ENCODE peak calls at places on chromosomes 4 and X, in nine cellular contexts. U is ovary; O is psoas muscle; A is CD8-positive, alpha-beta T cell; G is thoracic aorta; B is heart right ventricle; W is Panc1; T is colonic mucosa; X is brain microvascular endothelial cell. P is an unnamed sample.

GRCh38 chr4:71713611-71714203 is 70.2 kb downstream of the GC start:
- DNase-seq in U (no peak), O (no peak), A (no peak), G (no peak), B (no peak), W (peak; percentile 12), T (no peak), X (no peak), P (no peak)

GRCh38 chr4:23884261-23884660 is 5.6 kb downstream of the PPARGC1A start:
- DNase-seq in U (no peak), O (no peak), A (no peak), G (no peak), B (no peak), W (no peak), T (no peak), X (no peak), P (no peak)

GRCh38 chr4:126627255-126627654 is 1005.5 kb upstream of the INTU start:
- DNase-seq in U (no peak), O (no peak), A (no peak), G (no peak), B (no peak), W (no peak), T (no peak), X (peak; percentile 13), P (no peak)

GRCh38 chrX:3648084-3648483 is 65.4 kb downstream of the PRKX start:
- DNase-seq in U (no peak), O (no peak), A (no peak), G (no peak), B (no peak), W (no peak), T (no peak), X (no peak), P (no peak)

GRCh38 chr4:88628746-88629145 is 36.5 kb downstream of the HERC3 start:
- DNase-seq in U (no peak), O (no peak), A (no peak), G (no peak), B (no peak), W (no peak), T (no peak), X (no peak), P (no peak)

GRCh38 chr4:2261853-2262144 is at the start of gene MXD4:
- DNase-seq in U (no peak), O (no peak), A (no peak), G (no peak), B (no peak), W (no peak), T (no peak), X (no peak), P (no peak)

GRCh38 chrX:6407541-6407940 is 127.4 kb downstream of the VCX3A start:
- DNase-seq in U (no peak), O (no peak), A (no peak), G (no peak), B (no peak), W (no peak), T (no peak), X (no peak), P (no peak)

GRCh38 chrX:40093586-40093985 is 4.2 kb downstream of the BCOR start:
- DNase-seq in U (no peak), O (no peak), A (no peak), G (no peak), B (no peak), W (no peak), T (no peak), X (no peak), P (no peak)

GRCh38 chrX:148380614-148381561 is 119.5 kb upstream of the AFF2 start:
- DNase-seq in U (no peak), O (no peak), A (no peak), G (no peak), B (no peak), W (no peak), T (no peak), X (no peak), P (no peak)

GRCh38 chrX:150363561-150364346 is 637 bp downstream of the MAMLD1 start:
- DNase-seq in U (no peak), O (peak; percentile 35), A (no peak), G (no peak), B (peak; percentile 22), W (no peak), T (no peak), X (no peak), P (no peak)

GRCh38 chrX:110558406-110558805 is 199.8 kb downstream of the RTL9 start:
- DNase-seq in U (no peak), O (no peak), A (no peak), G (no peak), B (no peak), W (no peak), T (no peak), X (no peak), P (no peak)

GRCh38 chr4:94462572-94462971 is 10.8 kb downstream of the PDLIM5 start:
- DNase-seq in U (no peak), O (no peak), A (no peak), G (no peak), B (no peak), W (no peak), T (no peak), X (no peak), P (no peak)

GRCh38 chr4:156594619-156595018 is 377.0 kb downstream of the PDGFC start:
- DNase-seq in U (no peak), O (peak; percentile 34), A (no peak), G (no peak), B (peak; percentile 35), W (no peak), T (peak; percentile 36), X (peak; percentile 27), P (peak; percentile 55)

GRCh38 chr4:2534904-2535385 is 1.5 kb upstream of the FAM193A start:
- DNase-seq in U (no peak), O (no peak), A (no peak), G (no peak), B (no peak), W (no peak), T (no peak), X (no peak), P (no peak)

GRCh38 chr4:184433258-184433892 is 41.0 kb downstream of the IRF2 start:
- DNase-seq in U (no peak), O (no peak), A (no peak), G (no peak), B (no peak), W (no peak), T (no peak), X (no peak), P (no peak)

GRCh38 chr4:154506253-154506652 is 14.7 kb upstream of the DCHS2 start:
- DNase-seq in U (no peak), O (no peak), A (no peak), G (no peak), B (no peak), W (no peak), T (no peak), X (peak; percentile 36), P (no peak)

GRCh38 chr4:111963158-111963557 is 182.1 kb upstream of the FAM241A start:
- DNase-seq in U (no peak), O (no peak), A (no peak), G (no peak), B (no peak), W (no peak), T (no peak), X (no peak), P (no peak)

GRCh38 chr4:19030536-19030935 is 1009.0 kb upstream of the LCORL start:
- DNase-seq in U (no peak), O (no peak), A (no peak), G (no peak), B (no peak), W (no peak), T (no peak), X (no peak), P (no peak)

GRCh38 chrX:46979340-46979739 is 67.1 kb downstream of the JADE3 start:
- DNase-seq in U (no peak), O (no peak), A (no peak), G (no peak), B (no peak), W (no peak), T (no peak), X (peak; percentile 26), P (no peak)

GRCh38 chr4:159764343-159764952 is 661.6 kb downstream of the RAPGEF2 start:
- DNase-seq in U (no peak), O (no peak), A (no peak), G (no peak), B (no peak), W (no peak), T (peak; percentile 19), X (peak; percentile 70), P (no peak)

GRCh38 chr4:188854451-188854850 is 715.2 kb downstream of the TRIML1 start:
- DNase-seq in U (no peak), O (no peak), A (no peak), G (no peak), B (no peak), W (no peak), T (no peak), X (no peak), P (no peak)

GRCh38 chr4:102779204-102779603 is 18.4 kb upstream of the MANBA start:
- DNase-seq in U (no peak), O (no peak), A (no peak), G (no peak), B (no peak), W (no peak), T (no peak), X (no peak), P (no peak)

GRCh38 chr4:61520688-61521160 is 320.6 kb downstream of the ADGRL3 start:
- DNase-seq in U (no peak), O (no peak), A (no peak), G (no peak), B (no peak), W (no peak), T (no peak), X (peak; percentile 88), P (peak; percentile 37)

GRCh38 chrX:111687305-111687704 is 6.3 kb downstream of the ALG13 start:
- DNase-seq in U (no peak), O (no peak), A (no peak), G (no peak), B (no peak), W (no peak), T (no peak), X (no peak), P (no peak)
- H3K36me3 ChIP-seq in U (no peaks in the 10 kb centered on the region), O (peaks cover 92% of the 10 kb centered on the region), A (peaks cover 4% of the 10 kb centered on the region), G (no peaks in the 10 kb centered on the region), B (peaks cover 74% of the 10 kb centered on the region), W (peaks cover 47% of the 10 kb centered on the region), T (no peaks in the 10 kb centered on the region), X (peaks cover 2% of the 10 kb centered on the region), P (peaks cover 37% of the 10 kb centered on the region)

GRCh38 chr4:4598851-4599411 is 57.1 kb upstream of the STX18 start:
- DNase-seq in U (no peak), O (no peak), A (no peak), G (no peak), B (no peak), W (no peak), T (no peak), X (no peak), P (no peak)
- TF ChIP-seq CTCF in U (no peak), O (no peak), A (no peak), G (no peak), B (no peak), W (no peak), T (no peak), X (no peak), P (no peak)

GRCh38 chrX:12971282-12972003 is 3.5 kb upstream of the TMSB4X start:
- DNase-seq in U (peak; percentile 42), O (peak; percentile 29), A (no peak), G (no peak), B (no peak), W (no peak), T (no peak), X (no peak), P (no peak)
- H3K27ac ChIP-seq in U (peak overlapping the region; percentile 74), O (peak overlapping the region; percentile 63), A (peak overlapping the region; percentile 76), G (peak overlapping the region; percentile 93), B (peak overlapping the region; percentile 88), W (peak overlapping the region; percentile 91), T (peak overlapping the region; percentile 92), X (no peak overlapping the region), P (peak overlapping the region; percentile 57)

GRCh38 chr4:87363552-87363951 is 27.4 kb downstream of the HSD17B11 start:
- DNase-seq in U (no peak), O (no peak), A (no peak), G (no peak), B (no peak), W (no peak), T (no peak), X (no peak), P (no peak)
- H3K36me3 ChIP-seq in U (no peaks in the 10 kb centered on the region), O (peaks cover 21% of the 10 kb centered on the region), A (peaks cover 21% of the 10 kb centered on the region), G (peaks cover 17% of the 10 kb centered on the region), B (peaks cover 76% of the 10 kb centered on the region), W (peaks cover 6% of the 10 kb centered on the region), T (peaks cover 30% of the 10 kb centered on the region), X (peaks cover 4% of the 10 kb centered on the region), P (no peaks in the 10 kb centered on the region)